ENCODE peak calls at places on chromosome 22, in four cellular contexts. S is ureter; P is stimulated activated CD4-positive, alpha-beta T cell treated with anti-CD3 and anti-CD28 coated beads, Interleukin-2, amount 100 ng/mL, for 24 hours; I is NCI-H1092 treated with DMSO at 0.1 percent for 48 hours. C is an unnamed sample.

GRCh38 chr22:49713003-49713402 is 114.7 kb downstream of the BRD1 start:
- DNase-seq in S (no peak), P (no peak), I (no peak), C (no peak)

GRCh38 chr22:40247976-40248375 is 70.3 kb downstream of the TNRC6B start:
- DNase-seq in S (no peak), P (peak), I (no peak), C (peak)

GRCh38 chr22:23755711-23756110 is 1.5 kb upstream of the VPREB3 start:
- DNase-seq in S (no peak), P (no peak), I (no peak), C (no peak)

GRCh38 chr22:38872831-38873248 is 824 bp upstream of the CBX6 start:
- DNase-seq in S (peak), P (no peak), I (peak), C (peak)

GRCh38 chr22:48249721-48250268 is 1487.3 kb downstream of the TBC1D22A start:
- DNase-seq in S (no peak), P (no peak), I (no peak), C (no peak)

GRCh38 chr22:31123292-31123602 is 481 bp downstream of the INPP5J start:
- DNase-seq in S (no peak), P (no peak), I (no peak), C (no peak)

GRCh38 chr22:29509298-29509697 is 29.3 kb downstream of the NEFH start:
- DNase-seq in S (no peak), P (no peak), I (no peak), C (no peak)

GRCh38 chr22:32327066-32327465 is 30.6 kb upstream of the RFPL3 start:
- DNase-seq in S (peak), P (no peak), I (no peak), C (no peak)

GRCh38 chr22:42929838-42930155 is 72.7 kb upstream of the ARFGAP3 start:
- DNase-seq in S (no peak), P (no peak), I (no peak), C (no peak)

GRCh38 chr22:21102659-21103267 is 57.0 kb downstream of the LRRC74B start:
- DNase-seq in S (peak), P (peak), I (peak), C (peak)

GRCh38 chr22:38142606-38143005 is 32.1 kb upstream of the BAIAP2L2 start:
- DNase-seq in S (no peak), P (no peak), I (no peak), C (no peak)

GRCh38 chr22:25403752-25404471 is 160.6 kb upstream of the GRK3 start:
- DNase-seq in S (no peak), P (no peak), I (peak), C (peak)

GRCh38 chr22:50017701-50018224 is 5.2 kb upstream of the IL17REL start:
- DNase-seq in S (no peak), P (no peak), I (no peak), C (no peak)

GRCh38 chr22:24875862-24876506 is 70.0 kb downstream of the SGSM1 start:
- DNase-seq in S (no peak), P (peak), I (no peak), C (no peak)

GRCh38 chr22:37206841-37207821 is 5.1 kb downstream of the SSTR3 start:
- DNase-seq in S (no peak), P (no peak), I (no peak), C (peak)

GRCh38 chr22:44870021-44870420 is 117.6 kb downstream of the ARHGAP8 start:
- DNase-seq in S (no peak), P (no peak), I (no peak), C (no peak)

GRCh38 chr22:49964493-49965290 is 4.1 kb downstream of the PIM3 start:
- DNase-seq in S (peak), P (peak), I (no peak), C (peak)

GRCh38 chr22:39486951-39487825 is 14.9 kb upstream of the MIEF1 start:
- DNase-seq in S (no peak), P (no peak), I (no peak), C (no peak)

GRCh38 chr22:35991168-35991567 is 37.5 kb downstream of the RBFOX2 start:
- DNase-seq in S (no peak), P (no peak), I (no peak), C (no peak)

GRCh38 chr22:49301398-49302149 is 526.1 kb downstream of the BRD1 start:
- DNase-seq in S (peak), P (no peak), I (no peak), C (peak)

GRCh38 chr22:17706451-17706900 is 67.8 kb downstream of the BID start:
- DNase-seq in S (peak), P (peak), I (no peak), C (peak)

GRCh38 chr22:39748877-39749276 is 144.7 kb downstream of the ENTHD1 start:
- DNase-seq in S (no peak), P (no peak), I (peak), C (no peak)

GRCh38 chr22:30884211-30885000 is 84.2 kb downstream of the MORC2 start:
- DNase-seq in S (no peak), P (no peak), I (no peak), C (no peak)

GRCh38 chr22:20579273-20580120 is 72.1 kb downstream of the MED15 start:
- DNase-seq in S (no peak), P (no peak), I (peak), C (peak)

GRCh38 chr22:19509923-19510322 is 14.3 kb downstream of the CLDN5 start:
- DNase-seq in S (no peak), P (no peak), I (no peak), C (no peak)

GRCh38 chr22:39360674-39361413 is 11.1 kb downstream of the SYNGR1 start:
- DNase-seq in S (peak), P (no peak), I (no peak), C (no peak)

GRCh38 chr22:50057292-50057867 is 718 bp downstream of the TTLL8 start:
- DNase-seq in S (no peak), P (no peak), I (no peak), C (no peak)

GRCh38 chr22:46355369-46355995 is 20.0 kb downstream of the TRMU start:
- DNase-seq in S (peak), P (peak), I (no peak), C (peak)

GRCh38 chr22:24072361-24072760 is 61.3 kb downstream of the CABIN1 start:
- DNase-seq in S (no peak), P (no peak), I (no peak), C (no peak)

GRCh38 chr22:48961705-48962104 is 866.0 kb downstream of the BRD1 start:
- DNase-seq in S (peak), P (no peak), I (no peak), C (no peak)

GRCh38 chr22:38864361-38865191 is 7.4 kb downstream of the CBX6 start:
- DNase-seq in S (peak), P (no peak), I (no peak), C (peak)

GRCh38 chr22:49658902-49659280 is 168.8 kb downstream of the BRD1 start:
- DNase-seq in S (no peak), P (no peak), I (no peak), C (peak)

GRCh38 chr22:39634530-39635399 is 64.2 kb downstream of the CACNA1I start:
- DNase-seq in S (peak), P (peak), I (no peak), C (no peak)

GRCh38 chr22:47651216-47651987 is 889.0 kb downstream of the TBC1D22A start:
- DNase-seq in S (no peak), P (no peak), I (no peak), C (no peak)

GRCh38 chr22:20533879-20534265 is 26.5 kb downstream of the MED15 start:
- DNase-seq in S (no peak), P (no peak), I (no peak), C (no peak)

C was measured in activated T-cell treated with anti-CD3 and anti-CD28 coated beads, Interleukin-2, amount 50 U/mL, for 24 hours.